ENCODE peak calls at places on chromosome X, in six cellular contexts. A is A549, E is upper lobe of left lung, W is HepG2, V is K562, L is GM12878. B is an unnamed sample.

GRCh38 chrX:118261136-118261535 is 84.8 kb upstream of the WDR44 start:
- ATAC-seq in A (no peak), E (no peak), W (no peak), V (no peak), L (no peak), B (no peak)

GRCh38 chrX:132692526-132692925 is 203.7 kb upstream of the MBNL3 start:
- ATAC-seq in A (no peak), E (no peak), W (no peak), V (no peak), L (no peak), B (no peak)

GRCh38 chrX:150870487-150871340 is 27.8 kb downstream of the CD99L2 start:
- ATAC-seq in A (no peak), E (no peak), W (no peak), V (no peak), L (no peak), B (no peak)

GRCh38 chrX:9576059-9576458 is 111.2 kb downstream of the TBL1X start:
- ATAC-seq in A (no peak), E (no peak), W (no peak), V (no peak), L (no peak), B (no peak)

GRCh38 chrX:154980330-154981115 is 42.0 kb downstream of the F8 start:
- ATAC-seq in A (peak), E (peak), W (peak), V (peak), L (peak), B (peak)

GRCh38 chrX:109155161-109155560 is 326.7 kb downstream of the GUCY2F start:
- ATAC-seq in A (no peak), E (no peak), W (no peak), V (no peak), L (no peak), B (no peak)

GRCh38 chrX:73916489-73916888 is 353.5 kb downstream of the CHIC1 start:
- ATAC-seq in A (no peak), E (no peak), W (no peak), V (no peak), L (no peak), B (no peak)

GRCh38 chrX:77776648-77777047 is 9.4 kb downstream of the ATRX start:
- ATAC-seq in A (no peak), E (no peak), W (no peak), V (no peak), L (peak), B (no peak)

GRCh38 chrX:53447441-53447840 is 13.3 kb upstream of the HSD17B10 start:
- ATAC-seq in A (no peak), E (no peak), W (no peak), V (no peak), L (no peak), B (no peak)

DNA sequence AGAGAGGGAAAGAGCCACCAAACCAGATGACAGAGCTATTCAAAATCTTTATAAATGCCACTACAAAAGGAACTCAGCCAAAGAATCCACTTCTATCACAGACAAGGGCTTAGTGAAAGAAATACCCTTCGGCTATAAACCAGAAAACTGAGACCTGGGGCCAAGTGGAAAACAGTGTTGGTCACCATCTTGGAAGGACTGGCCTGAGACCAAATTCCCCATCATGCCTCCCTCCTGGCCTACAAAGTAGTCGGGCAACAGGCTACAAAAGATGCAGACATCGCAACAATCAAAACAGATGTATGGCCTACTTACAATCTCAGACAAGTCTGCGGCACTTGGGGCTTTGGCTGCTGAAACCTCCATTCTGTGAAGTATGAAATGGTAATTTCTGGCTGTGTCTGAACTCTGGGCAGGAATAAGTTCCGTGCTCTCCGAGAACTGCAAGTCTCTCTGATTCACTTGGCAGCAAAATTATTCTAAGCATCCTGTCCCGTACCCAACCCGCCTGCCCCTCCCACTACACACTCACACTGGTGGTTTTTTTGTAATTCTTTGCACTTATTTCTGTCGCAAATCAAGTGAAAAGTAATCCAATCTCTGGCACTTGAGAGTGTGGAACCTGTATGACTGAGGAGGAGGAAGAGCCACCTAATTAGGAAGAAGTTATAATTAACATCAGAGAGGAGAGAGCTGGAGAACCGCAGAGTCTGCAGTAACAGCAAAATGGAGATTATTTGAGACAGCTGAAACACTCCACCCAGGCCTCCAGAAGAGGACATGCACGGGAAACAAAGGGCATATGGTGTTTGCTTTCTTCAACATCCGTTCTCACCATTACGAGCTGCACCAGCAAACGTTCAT is 87.8 kb downstream of the SH3KBP1 start:
- ATAC-seq in A (no peak), E (peak), W (no peak), V (no peak), L (no peak), B (peak)
- H3K27ac ChIP-seq in A (no peak), E (peak), W (no peak), V (no peak), L (peak), B (peak)

GRCh38 chrX:968391-968790 is 244.1 kb downstream of the CRLF2 start:
- ATAC-seq in A (no peak), E (no peak), W (no peak), V (no peak), L (no peak), B (no peak)
- TF ChIP-seq EP300 in A (no peak), E (no peak), W (no peak), V (no peak), L (no peak), B (no peak)

GRCh38 chrX:1417921-1418875 is 26.3 kb upstream of the SLC25A6 start:
- ATAC-seq in A (no peak), E (no peak), W (no peak), V (no peak), L (no peak), B (no peak)

GRCh38 chrX:1419545-1420355 is 27.8 kb upstream of the SLC25A6 start:
- ATAC-seq in A (peak), E (no peak), W (peak), V (no peak), L (peak), B (no peak)

GRCh38 chrX:1420371-1420770 is 28.5 kb upstream of the SLC25A6 start:
- ATAC-seq in A (peak), E (no peak), W (peak), V (peak), L (peak), B (no peak)

GRCh38 chrX:1416965-1417760 is 25.2 kb upstream of the SLC25A6 start:
- ATAC-seq in A (no peak), E (no peak), W (no peak), V (no peak), L (no peak), B (no peak)

GRCh38 chrX:1418901-1419544 is 27.1 kb upstream of the SLC25A6 start:
- ATAC-seq in A (peak), E (peak), W (peak), V (no peak), L (no peak), B (no peak)
- TF ChIP-seq POLR2A in A (no peak), E (no peak), W (no peak), V (no peak), L (peak), B (no peak)

GRCh38 chrX:151999813-152000212 is 25.3 kb upstream of the GABRE start:
- ATAC-seq in A (no peak), E (no peak), W (no peak), V (no peak), L (no peak), B (no peak)

GRCh38 chrX:151997539-151997938 is 23.1 kb upstream of the GABRE start:
- ATAC-seq in A (no peak), E (no peak), W (no peak), V (no peak), L (no peak), B (no peak)

DNA sequence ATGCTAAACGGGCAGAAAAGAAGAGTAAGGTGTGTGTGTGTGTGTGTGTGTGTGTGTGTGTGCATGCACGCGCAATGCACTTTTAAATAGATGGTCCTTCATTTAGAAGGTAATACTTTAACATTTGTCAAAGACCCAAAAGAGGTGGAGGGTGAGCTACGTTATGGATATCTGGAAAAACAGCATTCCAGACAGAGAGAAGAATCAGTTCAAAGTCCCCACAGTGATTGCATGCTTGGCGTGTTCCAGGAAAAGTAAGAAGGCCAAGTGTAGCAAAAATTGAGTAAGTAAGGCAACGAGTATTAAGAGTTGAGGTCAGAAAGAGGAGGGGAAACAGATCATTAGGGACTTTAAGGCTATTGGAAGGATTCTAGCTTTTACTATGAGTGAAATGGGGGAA is 21.9 kb upstream of the GABRE start:
- ATAC-seq in A (no peak), E (no peak), W (no peak), V (no peak), L (no peak), B (no peak)
- H3K27ac ChIP-seq in A (no peak), E (no peak), W (no peak), V (no peak), L (no peak), B (no peak)

DNA sequence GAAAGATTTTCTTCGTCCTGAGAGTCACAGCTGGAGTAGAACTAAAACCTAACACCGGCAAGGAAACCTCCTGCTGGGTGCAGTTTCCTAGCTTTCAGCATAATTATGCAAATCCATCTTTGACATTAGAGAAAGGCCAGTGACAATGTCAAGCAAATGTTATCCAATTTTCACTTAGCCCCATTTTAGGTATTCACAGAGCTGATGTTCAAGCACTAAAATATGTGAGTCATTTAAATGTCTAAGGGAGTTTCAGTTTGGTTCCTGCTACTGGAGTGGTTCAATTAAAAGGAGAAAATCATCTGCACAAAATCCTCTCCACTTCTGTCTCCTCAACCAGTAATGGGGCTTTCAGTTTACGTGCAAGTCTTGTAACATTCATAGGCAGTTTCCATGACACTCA is 37.1 kb upstream of the AMOT start:
- ATAC-seq in A (no peak), E (no peak), W (no peak), V (no peak), L (no peak), B (no peak)
- TF ChIP-seq EP300 in A (no peak), E (no peak), W (no peak), V (no peak), L (no peak), B (no peak)

GRCh38 chrX:71107245-71107644 is 705 bp upstream of the CXorf65 start:
- ATAC-seq in A (no peak), E (no peak), W (no peak), V (no peak), L (no peak), B (no peak)

GRCh38 chrX:71111851-71112468 is 583 bp upstream of the IL2RG start:
- ATAC-seq in A (no peak), E (no peak), W (no peak), V (no peak), L (peak), B (no peak)

GRCh38 chrX:71107762-71108360 is 1.3 kb upstream of the CXorf65 start:
- ATAC-seq in A (no peak), E (no peak), W (no peak), V (peak), L (peak), B (no peak)

GRCh38 chrX:71106427-71106826 is at the start of gene CXorf65:
- ATAC-seq in A (no peak), E (no peak), W (no peak), V (peak), L (peak), B (no peak)

DNA sequence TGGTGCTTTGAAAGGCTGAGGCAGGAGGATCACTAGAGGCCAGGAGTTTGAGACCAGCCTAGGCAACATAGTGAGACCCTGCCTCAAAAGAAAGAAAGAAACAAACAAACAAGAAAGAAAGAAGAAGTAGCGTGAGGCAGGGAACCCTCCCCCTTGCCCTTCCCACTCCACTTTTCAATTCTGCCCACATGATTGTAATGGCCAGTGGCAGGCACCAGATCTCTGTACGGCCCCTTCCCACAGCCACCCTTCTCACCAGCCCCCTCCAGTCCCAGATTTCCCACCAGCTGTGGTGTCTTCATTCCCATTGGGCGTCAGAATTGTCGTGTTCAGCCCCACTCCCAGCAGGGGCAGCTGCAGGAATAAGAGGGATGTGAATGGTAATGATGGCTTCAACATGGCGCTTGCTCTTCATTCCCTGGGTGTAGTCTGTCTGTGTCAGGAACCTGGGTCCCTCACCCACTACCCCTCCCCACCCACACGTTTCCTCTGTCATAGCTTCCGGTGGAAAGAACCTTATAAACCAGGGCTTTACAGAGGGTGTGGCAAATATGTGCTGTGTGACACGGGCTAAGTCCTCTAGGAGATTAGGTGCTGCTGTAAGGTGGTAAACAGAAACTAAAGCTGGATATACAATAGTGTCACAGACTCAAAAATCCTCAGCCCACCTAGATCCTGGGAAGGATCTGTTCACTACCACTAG is at the start of gene IL2RG:
- ATAC-seq in A (no peak), E (peak), W (no peak), V (peak), L (peak), B (no peak)
- TF ChIP-seq POLR2A in A (no peak), E (no peak), W (no peak), V (peak), L (peak), B (no peak)

GRCh38 chrX:129956765-129957164 is 25.7 kb upstream of the BCORL1 start:
- ATAC-seq in A (no peak), E (no peak), W (no peak), V (no peak), L (no peak), B (no peak)
- H3K27ac ChIP-seq in A (peak), E (peak), W (no peak), V (peak), L (no peak), B (peak)

GRCh38 chrX:10726647-10727046 is 106.3 kb upstream of the MID1 start:
- ATAC-seq in A (no peak), E (no peak), W (no peak), V (no peak), L (no peak), B (no peak)
- TF ChIP-seq EP300 in A (no peak), E (no peak), W (no peak), V (no peak), L (no peak), B (no peak)

DNA sequence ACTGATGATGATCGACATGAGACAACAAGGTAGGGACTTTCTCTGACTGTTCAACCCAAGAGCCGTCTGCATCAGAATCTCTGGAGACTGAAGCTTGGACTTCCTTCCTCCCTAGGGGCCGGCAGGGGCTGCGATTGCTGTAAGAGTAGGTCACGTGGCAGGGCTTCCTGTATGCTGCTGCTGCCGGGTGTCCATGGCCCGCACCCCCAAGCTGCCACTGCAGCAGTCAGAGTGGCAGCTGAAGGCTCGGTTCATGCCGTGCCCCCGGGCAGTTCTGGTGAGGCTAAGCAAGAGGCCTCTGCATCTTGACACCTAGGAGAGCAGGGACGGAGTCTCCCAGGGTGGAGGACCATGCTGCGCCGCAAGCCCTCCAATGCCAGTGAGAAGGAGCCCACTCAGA is at the start of gene SASH3:
- ATAC-seq in A (no peak), E (peak), W (no peak), V (no peak), L (peak), B (peak)
- TF ChIP-seq POLR2A in A (no peak), E (no peak), W (no peak), V (no peak), L (peak), B (no peak)

DNA sequence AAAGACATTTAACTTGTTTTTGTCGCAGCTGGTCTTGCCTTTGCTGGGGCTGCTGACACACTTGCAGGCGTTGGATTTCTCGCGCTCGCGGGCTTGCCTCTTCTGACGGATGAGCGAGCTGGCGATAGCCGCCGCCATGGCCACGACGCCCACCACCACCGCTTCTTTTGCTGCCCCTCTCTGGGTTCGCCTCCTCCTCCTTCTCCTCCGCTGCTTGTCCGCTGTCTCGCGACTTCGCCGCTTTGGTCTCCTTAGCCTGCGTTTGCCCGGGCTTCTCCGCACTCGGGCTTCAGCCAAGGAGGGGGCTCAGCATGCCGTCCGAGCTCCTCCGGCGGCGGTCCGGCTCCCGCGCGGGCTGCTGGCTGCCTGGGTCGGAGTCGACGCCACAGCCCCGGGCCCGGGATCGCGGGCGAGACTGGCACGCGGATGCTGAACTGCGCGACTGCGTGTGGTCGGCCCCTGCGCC is 618 bp downstream of the FGF13 start:
- ATAC-seq in A (peak), E (peak), W (peak), V (no peak), L (no peak), B (peak)
- H3K27ac ChIP-seq in A (no peak), E (no peak), W (no peak), V (no peak), L (no peak), B (peak)

B was measured in gastroesophageal sphincter.